ENCODE peak calls at places on chromosomes 6 and 20, in four cellular contexts. One of them, this sample, is unnamed.

GRCh38 chr20:22801528-22801927 is 217.2 kb upstream of the FOXA2 start:
- DNase-seq in brain microvascular endothelial cell: no peak
- DNase-seq in lung: no peak
- DNase-seq in PC-3: no peak
- DNase-seq in this sample: no peak

GRCh38 chr6:130743175-130743574 is 84.0 kb upstream of the SMLR1 start:
- DNase-seq in brain microvascular endothelial cell: no peak
- DNase-seq in lung: no peak
- DNase-seq in PC-3: peak; percentile 1
- DNase-seq in this sample: no peak

GRCh38 chr6:54718541-54719023 is 128.0 kb upstream of the FAM83B start:
- DNase-seq in brain microvascular endothelial cell: no peak
- DNase-seq in lung: no peak
- DNase-seq in PC-3: peak; percentile 32
- DNase-seq in this sample: peak; percentile 78

GRCh38 chr6:5541751-5542432 is 280.6 kb downstream of the FARS2 start:
- DNase-seq in brain microvascular endothelial cell: peak; percentile 20
- DNase-seq in lung: no peak
- DNase-seq in PC-3: peak; percentile 79
- DNase-seq in this sample: peak; percentile 19

GRCh38 chr6:28707387-28708282 is 182.0 kb downstream of the GPX5 start:
- DNase-seq in brain microvascular endothelial cell: no peak
- DNase-seq in lung: no peak
- DNase-seq in PC-3: no peak
- DNase-seq in this sample: no peak

GRCh38 chr20:38208523-38208922 is 43.5 kb upstream of the TGM2 start:
- DNase-seq in brain microvascular endothelial cell: no peak
- DNase-seq in lung: no peak
- DNase-seq in PC-3: no peak
- DNase-seq in this sample: no peak

GRCh38 chr6:81743649-81744048 is 8.8 kb downstream of the TENT5A start:
- DNase-seq in brain microvascular endothelial cell: no peak
- DNase-seq in lung: no peak
- DNase-seq in PC-3: no peak
- DNase-seq in this sample: no peak

GRCh38 chr20:8304124-8304800 is 172.2 kb downstream of the PLCB1 start:
- DNase-seq in brain microvascular endothelial cell: no peak
- DNase-seq in lung: no peak
- DNase-seq in PC-3: no peak
- DNase-seq in this sample: no peak

GRCh38 chr6:25450469-25451198 is 171.5 kb downstream of the CARMIL1 start:
- DNase-seq in brain microvascular endothelial cell: no peak
- DNase-seq in lung: no peak
- DNase-seq in PC-3: peak; percentile 72
- DNase-seq in this sample: no peak

GRCh38 chr6:63674635-63675034 is 39.0 kb downstream of the PHF3 start:
- DNase-seq in brain microvascular endothelial cell: no peak
- DNase-seq in lung: no peak
- DNase-seq in PC-3: no peak
- DNase-seq in this sample: peak; percentile 65

GRCh38 chr6:121756643-121757042 is 321.2 kb downstream of the GJA1 start:
- DNase-seq in brain microvascular endothelial cell: no peak
- DNase-seq in lung: no peak
- DNase-seq in PC-3: no peak
- DNase-seq in this sample: no peak

GRCh38 chr6:4522453-4522852 is 253.8 kb upstream of the CDYL start:
- DNase-seq in brain microvascular endothelial cell: no peak
- DNase-seq in lung: no peak
- DNase-seq in PC-3: no peak
- DNase-seq in this sample: no peak

GRCh38 chr6:145267076-145267867 is 468.0 kb downstream of the EPM2A start:
- DNase-seq in brain microvascular endothelial cell: no peak
- DNase-seq in lung: no peak
- DNase-seq in PC-3: peak; percentile 60
- DNase-seq in this sample: peak; percentile 13

GRCh38 chr6:75144396-75144795 is 61.5 kb downstream of the COL12A1 start:
- DNase-seq in brain microvascular endothelial cell: no peak
- DNase-seq in lung: no peak
- DNase-seq in PC-3: no peak
- DNase-seq in this sample: no peak

GRCh38 chr20:3068986-3069900 is 2.2 kb upstream of the OXT start:
- DNase-seq in brain microvascular endothelial cell: peak; percentile 11
- DNase-seq in lung: no peak
- DNase-seq in PC-3: peak; percentile 43
- DNase-seq in this sample: peak; percentile 68

GRCh38 chr20:35616465-35617396 is 1.1 kb downstream of the SPAG4 start:
- DNase-seq in brain microvascular endothelial cell: peak; percentile 86
- DNase-seq in lung: peak; percentile 87
- DNase-seq in PC-3: peak; percentile 91
- DNase-seq in this sample: peak; percentile 100

GRCh38 chr20:35541118-35541782 is 628 bp upstream of the ERGIC3 start:
- DNase-seq in brain microvascular endothelial cell: no peak
- DNase-seq in lung: no peak
- DNase-seq in PC-3: peak; percentile 22
- DNase-seq in this sample: peak; percentile 10

GRCh38 chr6:55449219-55449618 is 122.0 kb downstream of the GFRAL start:
- DNase-seq in brain microvascular endothelial cell: no peak
- DNase-seq in lung: no peak
- DNase-seq in PC-3: peak; percentile 41
- DNase-seq in this sample: no peak

GRCh38 chr6:135230702-135231468 is 49.8 kb downstream of the MYB start:
- DNase-seq in brain microvascular endothelial cell: no peak
- DNase-seq in lung: no peak
- DNase-seq in PC-3: no peak
- DNase-seq in this sample: no peak

GRCh38 chr6:53391170-53391569 is 42.4 kb upstream of the ELOVL5 start:
- DNase-seq in brain microvascular endothelial cell: no peak
- DNase-seq in lung: no peak
- DNase-seq in PC-3: no peak
- DNase-seq in this sample: no peak

GRCh38 chr6:108592371-108593337 is 31.9 kb downstream of the FOXO3 start:
- DNase-seq in brain microvascular endothelial cell: peak; percentile 37
- DNase-seq in lung: no peak
- DNase-seq in PC-3: no peak
- DNase-seq in this sample: peak; percentile 59

GRCh38 chr6:9482030-9482731 is 932.7 kb downstream of the TFAP2A start:
- DNase-seq in brain microvascular endothelial cell: peak; percentile 88
- DNase-seq in lung: no peak
- DNase-seq in PC-3: peak; percentile 92
- DNase-seq in this sample: no peak

GRCh38 chr6:44156494-44157151 is 2.0 kb upstream of the CAPN11 start:
- DNase-seq in brain microvascular endothelial cell: no peak
- DNase-seq in lung: no peak
- DNase-seq in PC-3: no peak
- DNase-seq in this sample: peak; percentile 58

GRCh38 chr6:169966312-169967181 is 215.1 kb downstream of the ERMARD start:
- DNase-seq in brain microvascular endothelial cell: no peak
- DNase-seq in lung: peak; percentile 26
- DNase-seq in PC-3: no peak
- DNase-seq in this sample: no peak

GRCh38 chr6:53044071-53044470 is 21.1 kb upstream of the FBXO9 start:
- DNase-seq in brain microvascular endothelial cell: peak; percentile 89
- DNase-seq in lung: no peak
- DNase-seq in PC-3: no peak
- DNase-seq in this sample: no peak

GRCh38 chr20:9458075-9458818 is 56.1 kb upstream of the LAMP5 start:
- DNase-seq in brain microvascular endothelial cell: peak; percentile 31
- DNase-seq in lung: no peak
- DNase-seq in PC-3: peak; percentile 61
- DNase-seq in this sample: no peak

GRCh38 chr6:100461920-100462295 is 2.8 kb downstream of the SIM1 start:
- DNase-seq in brain microvascular endothelial cell: no peak
- DNase-seq in lung: no peak
- DNase-seq in PC-3: no peak
- DNase-seq in this sample: no peak

GRCh38 chr6:110814488-110815259 is 595 bp downstream of the CDK19 start:
- DNase-seq in brain microvascular endothelial cell: peak; percentile 49
- DNase-seq in lung: peak; percentile 54
- DNase-seq in PC-3: peak; percentile 6
- DNase-seq in this sample: peak; percentile 48

GRCh38 chr6:41262401-41262800 is 24.1 kb downstream of the TREM1 start:
- DNase-seq in brain microvascular endothelial cell: no peak
- DNase-seq in lung: no peak
- DNase-seq in PC-3: no peak
- DNase-seq in this sample: no peak

GRCh38 chr6:112007254-112007653 is 46.6 kb upstream of the CCN6 start:
- DNase-seq in brain microvascular endothelial cell: no peak
- DNase-seq in lung: no peak
- DNase-seq in PC-3: no peak
- DNase-seq in this sample: no peak

GRCh38 chr6:142821860-142822259 is 123.1 kb downstream of the HIVEP2 start:
- DNase-seq in brain microvascular endothelial cell: no peak
- DNase-seq in lung: no peak
- DNase-seq in PC-3: no peak
- DNase-seq in this sample: no peak

GRCh38 chr6:142820336-142821016 is 124.5 kb downstream of the HIVEP2 start:
- DNase-seq in brain microvascular endothelial cell: no peak
- DNase-seq in lung: no peak
- DNase-seq in PC-3: no peak
- DNase-seq in this sample: no peak

GRCh38 chr6:142821164-142821716 is 123.7 kb downstream of the HIVEP2 start:
- DNase-seq in brain microvascular endothelial cell: no peak
- DNase-seq in lung: no peak
- DNase-seq in PC-3: no peak
- DNase-seq in this sample: peak; percentile 49

GRCh38 chr6:142822383-142822782 is 122.6 kb downstream of the HIVEP2 start:
- DNase-seq in brain microvascular endothelial cell: no peak
- DNase-seq in lung: no peak
- DNase-seq in PC-3: no peak
- DNase-seq in this sample: no peak

DNA sequence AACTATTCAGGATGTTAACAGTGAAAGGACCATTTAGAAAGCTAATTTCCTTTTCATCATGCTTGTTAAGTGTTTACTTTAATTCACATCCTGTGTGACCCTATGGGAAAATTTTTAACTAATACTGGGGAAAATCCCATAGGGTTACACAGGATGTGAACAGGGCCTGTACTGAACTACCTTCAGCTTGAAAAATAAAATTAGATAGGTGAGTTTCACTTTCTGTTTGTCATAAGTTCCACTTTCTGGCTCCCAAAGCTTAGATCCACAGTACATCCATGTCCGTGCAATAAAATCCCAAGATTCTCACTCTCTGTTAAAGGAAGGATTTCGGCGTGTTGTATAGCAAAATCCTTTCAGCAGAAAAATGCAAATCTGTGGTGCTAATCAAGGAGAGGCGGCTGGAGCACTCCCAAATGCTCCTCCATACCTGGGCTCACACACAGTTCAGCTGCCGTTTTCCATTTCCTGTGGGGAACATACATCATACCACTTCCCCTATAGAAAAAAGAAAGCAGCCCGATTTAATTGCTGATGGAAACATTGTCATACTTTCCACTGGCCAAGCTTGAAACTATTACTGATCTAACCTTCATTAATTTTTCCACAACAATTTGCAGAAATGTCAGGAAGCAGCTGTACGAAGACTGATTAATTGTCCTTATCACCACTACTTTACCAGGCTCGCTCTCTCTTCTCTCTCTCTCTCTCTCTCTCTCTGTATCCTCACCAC is 125.2 kb downstream of the HIVEP2 start:
- DNase-seq in brain microvascular endothelial cell: no peak
- DNase-seq in lung: no peak
- DNase-seq in PC-3: no peak
- DNase-seq in this sample: peak; percentile 68
- H3K27ac ChIP-seq in brain microvascular endothelial cell: peak overlapping the region; percentile 68
- H3K27ac ChIP-seq in lung: peak overlapping the region; percentile 42
- H3K27ac ChIP-seq in PC-3: peak overlapping the region; percentile 40
- H3K27ac ChIP-seq in this sample: peak overlapping the region; percentile 89

GRCh38 chr6:10531942-10532341 is 10.8 kb downstream of the GCNT2 start:
- DNase-seq in brain microvascular endothelial cell: no peak
- DNase-seq in lung: no peak
- DNase-seq in PC-3: no peak
- DNase-seq in this sample: peak; percentile 55

GRCh38 chr6:10537726-10538125 is 16.6 kb downstream of the GCNT2 start:
- DNase-seq in brain microvascular endothelial cell: no peak
- DNase-seq in lung: no peak
- DNase-seq in PC-3: no peak
- DNase-seq in this sample: no peak

GRCh38 chr6:10534418-10534760 is 13.2 kb downstream of the GCNT2 start:
- DNase-seq in brain microvascular endothelial cell: no peak
- DNase-seq in lung: no peak
- DNase-seq in PC-3: no peak
- DNase-seq in this sample: no peak

GRCh38 chr6:10532392-10532791 is 11.2 kb downstream of the GCNT2 start:
- DNase-seq in brain microvascular endothelial cell: no peak
- DNase-seq in lung: no peak
- DNase-seq in PC-3: no peak
- DNase-seq in this sample: no peak

GRCh38 chr6:10535198-10535597 is 14.0 kb downstream of the GCNT2 start:
- DNase-seq in brain microvascular endothelial cell: no peak
- DNase-seq in lung: no peak
- DNase-seq in PC-3: no peak
- DNase-seq in this sample: no peak
- H3K4me3 ChIP-seq in brain microvascular endothelial cell: no peak overlapping the region
- H3K4me3 ChIP-seq in lung: no peak overlapping the region
- H3K4me3 ChIP-seq in PC-3: no peak overlapping the region
- H3K4me3 ChIP-seq in this sample: no peak overlapping the region

GRCh38 chr20:58227391-58228102 is 906 bp downstream of the ANKRD60 start:
- DNase-seq in brain microvascular endothelial cell: no peak
- DNase-seq in lung: no peak
- DNase-seq in PC-3: no peak
- DNase-seq in this sample: no peak

GRCh38 chr20:58225490-58226200 is 2.8 kb downstream of the ANKRD60 start:
- DNase-seq in brain microvascular endothelial cell: no peak
- DNase-seq in lung: no peak
- DNase-seq in PC-3: no peak
- DNase-seq in this sample: no peak

GRCh38 chr20:58229198-58229802 is 847 bp upstream of the ANKRD60 start:
- DNase-seq in brain microvascular endothelial cell: no peak
- DNase-seq in lung: no peak
- DNase-seq in PC-3: no peak
- DNase-seq in this sample: no peak

GRCh38 chr20:58228103-58228483 is 360 bp downstream of the ANKRD60 start:
- DNase-seq in brain microvascular endothelial cell: no peak
- DNase-seq in lung: no peak
- DNase-seq in PC-3: no peak
- DNase-seq in this sample: no peak

GRCh38 chr20:58228484-58229197 is at the start of gene ANKRD60:
- DNase-seq in brain microvascular endothelial cell: peak; percentile 65
- DNase-seq in lung: no peak
- DNase-seq in PC-3: no peak
- DNase-seq in this sample: no peak
- H3K27me3 ChIP-seq in brain microvascular endothelial cell: peaks cover 5% of the 10 kb centered on the region
- H3K27me3 ChIP-seq in lung: no peaks in the 10 kb centered on the region
- H3K27me3 ChIP-seq in PC-3: no peaks in the 10 kb centered on the region
- H3K27me3 ChIP-seq in this sample: peaks cover 3% of the 10 kb centered on the region

GRCh38 chr20:14441201-14441600 is 103.8 kb upstream of the FLRT3 start:
- DNase-seq in brain microvascular endothelial cell: peak; percentile 6
- DNase-seq in lung: no peak
- DNase-seq in PC-3: peak; percentile 75
- DNase-seq in this sample: no peak
- H3K27ac ChIP-seq in brain microvascular endothelial cell: no peak overlapping the region
- H3K27ac ChIP-seq in lung: no peak overlapping the region
- H3K27ac ChIP-seq in PC-3: peak overlapping the region; percentile 54
- H3K27ac ChIP-seq in this sample: no peak overlapping the region

This sample was measured in small intestine.